ENCODE peak calls at places on chromosomes 12 and 14, in nine cellular contexts. One of them, this sample, is unnamed.

GRCh38 chr14:76955575-76956252 is 72.8 kb downstream of the IRF2BPL start:
- DNase-seq in fibroblast of the aortic adventitia: no peak
- DNase-seq in body of pancreas: no peak
- DNase-seq in EH: peak; percentile 88
- DNase-seq in GM04504: peak; percentile 60
- DNase-seq in bronchial epithelial cell: peak; percentile 73
- DNase-seq in WTC11: no peak
- DNase-seq in cardiac muscle cell: peak; percentile 33
- DNase-seq in coronary artery: no peak
- DNase-seq in this sample: peak; percentile 66

GRCh38 chr12:63919758-63920157 is 75.3 kb downstream of the SRGAP1 start:
- DNase-seq in fibroblast of the aortic adventitia: peak; percentile 60
- DNase-seq in body of pancreas: no peak
- DNase-seq in EH: peak; percentile 45
- DNase-seq in GM04504: no peak
- DNase-seq in bronchial epithelial cell: no peak
- DNase-seq in WTC11: no peak
- DNase-seq in cardiac muscle cell: no peak
- DNase-seq in coronary artery: no peak
- DNase-seq in this sample: no peak

GRCh38 chr12:48691826-48692473 is 9.9 kb upstream of the KANSL2 start:
- DNase-seq in fibroblast of the aortic adventitia: no peak
- DNase-seq in body of pancreas: no peak
- DNase-seq in EH: no peak
- DNase-seq in GM04504: no peak
- DNase-seq in bronchial epithelial cell: no peak
- DNase-seq in WTC11: no peak
- DNase-seq in cardiac muscle cell: no peak
- DNase-seq in coronary artery: no peak
- DNase-seq in this sample: no peak

GRCh38 chr12:89351489-89352241 is 636 bp downstream of the DUSP6 start:
- DNase-seq in fibroblast of the aortic adventitia: peak; percentile 45
- DNase-seq in body of pancreas: peak; percentile 59
- DNase-seq in EH: peak; percentile 50
- DNase-seq in GM04504: no peak
- DNase-seq in bronchial epithelial cell: no peak
- DNase-seq in WTC11: peak; percentile 37
- DNase-seq in cardiac muscle cell: peak; percentile 47
- DNase-seq in coronary artery: peak; percentile 82
- DNase-seq in this sample: peak; percentile 56

GRCh38 chr14:97156705-97157104 is 359.5 kb downstream of the VRK1 start:
- DNase-seq in fibroblast of the aortic adventitia: no peak
- DNase-seq in body of pancreas: no peak
- DNase-seq in EH: no peak
- DNase-seq in GM04504: no peak
- DNase-seq in bronchial epithelial cell: no peak
- DNase-seq in WTC11: no peak
- DNase-seq in cardiac muscle cell: no peak
- DNase-seq in coronary artery: no peak
- DNase-seq in this sample: no peak

GRCh38 chr12:42607584-42607984 is 18.0 kb upstream of the PRICKLE1 start:
- DNase-seq in fibroblast of the aortic adventitia: no peak
- DNase-seq in body of pancreas: no peak
- DNase-seq in EH: no peak
- DNase-seq in GM04504: no peak
- DNase-seq in bronchial epithelial cell: no peak
- DNase-seq in WTC11: no peak
- DNase-seq in cardiac muscle cell: no peak
- DNase-seq in coronary artery: no peak
- DNase-seq in this sample: no peak

GRCh38 chr14:89661392-89661791 is 244.4 kb upstream of the FOXN3 start:
- DNase-seq in fibroblast of the aortic adventitia: no peak
- DNase-seq in body of pancreas: no peak
- DNase-seq in EH: no peak
- DNase-seq in GM04504: no peak
- DNase-seq in bronchial epithelial cell: no peak
- DNase-seq in WTC11: no peak
- DNase-seq in cardiac muscle cell: no peak
- DNase-seq in coronary artery: no peak
- DNase-seq in this sample: no peak

GRCh38 chr14:26917086-26917485 is 319.3 kb upstream of the NOVA1 start:
- DNase-seq in fibroblast of the aortic adventitia: peak; percentile 72
- DNase-seq in body of pancreas: peak; percentile 17
- DNase-seq in EH: no peak
- DNase-seq in GM04504: peak; percentile 8
- DNase-seq in bronchial epithelial cell: peak; percentile 40
- DNase-seq in WTC11: no peak
- DNase-seq in cardiac muscle cell: peak; percentile 77
- DNase-seq in coronary artery: no peak
- DNase-seq in this sample: no peak

GRCh38 chr14:101111620-101112290 is 208.2 kb upstream of the RTL1 start:
- DNase-seq in fibroblast of the aortic adventitia: no peak
- DNase-seq in body of pancreas: no peak
- DNase-seq in EH: no peak
- DNase-seq in GM04504: no peak
- DNase-seq in bronchial epithelial cell: no peak
- DNase-seq in WTC11: no peak
- DNase-seq in cardiac muscle cell: no peak
- DNase-seq in coronary artery: peak; percentile 49
- DNase-seq in this sample: no peak

GRCh38 chr14:56666716-56667115 is 87.1 kb downstream of the TMEM260 start:
- DNase-seq in fibroblast of the aortic adventitia: peak; percentile 35
- DNase-seq in body of pancreas: no peak
- DNase-seq in EH: peak; percentile 72
- DNase-seq in GM04504: no peak
- DNase-seq in bronchial epithelial cell: peak; percentile 79
- DNase-seq in WTC11: no peak
- DNase-seq in cardiac muscle cell: peak; percentile 14
- DNase-seq in coronary artery: no peak
- DNase-seq in this sample: no peak

GRCh38 chr14:92625213-92625612 is 111.6 kb downstream of the RIN3 start:
- DNase-seq in fibroblast of the aortic adventitia: peak; percentile 95
- DNase-seq in body of pancreas: no peak
- DNase-seq in EH: peak; percentile 98
- DNase-seq in GM04504: peak; percentile 93
- DNase-seq in bronchial epithelial cell: peak; percentile 77
- DNase-seq in WTC11: no peak
- DNase-seq in cardiac muscle cell: peak; percentile 90
- DNase-seq in coronary artery: no peak
- DNase-seq in this sample: no peak

GRCh38 chr12:29278673-29279420 is 102.1 kb downstream of the ERGIC2 start:
- DNase-seq in fibroblast of the aortic adventitia: peak; percentile 64
- DNase-seq in body of pancreas: no peak
- DNase-seq in EH: peak; percentile 70
- DNase-seq in GM04504: peak; percentile 75
- DNase-seq in bronchial epithelial cell: no peak
- DNase-seq in WTC11: no peak
- DNase-seq in cardiac muscle cell: no peak
- DNase-seq in coronary artery: no peak
- DNase-seq in this sample: no peak